ENCODE peak calls at places on chromosomes 12 and 14, in four cellular contexts. T is HepG2, C is H1, B is SK-N-SH. Z is an unnamed sample.

GRCh38 chr14:95204705-95205104 is 47.4 kb upstream of the DICER1 start:
- DNase-seq in B (no peak), C (no peak), T (no peak), Z (no peak)

GRCh38 chr14:65062096-65063075 is 39.9 kb downstream of the MAX start:
- DNase-seq in B (no peak), C (no peak), T (no peak), Z (no peak)

GRCh38 chr12:105658389-105658788 is 327.9 kb downstream of the C12orf75 start:
- DNase-seq in B (no peak), T (no peak), C (no peak), Z (no peak)

GRCh38 chr14:73591690-73592448 is at the start of gene ACOT4:
- DNase-seq in T (no peak), B (peak), C (peak), Z (no peak)

GRCh38 chr12:102347761-102348160 is 132.6 kb downstream of the IGF1 start:
- DNase-seq in T (no peak), B (no peak), C (no peak), Z (no peak)

GRCh38 chr14:104130974-104131651 is 7.3 kb upstream of the KIF26A start:
- DNase-seq in C (peak), B (peak), T (peak), Z (no peak)

GRCh38 chr12:78036889-78037288 is 206.2 kb downstream of the NAV3 start:
- DNase-seq in C (no peak), T (no peak), B (no peak), Z (no peak)

GRCh38 chr14:53412819-53413664 is 259.9 kb upstream of the DDHD1 start:
- DNase-seq in B (peak), C (no peak), T (peak), Z (no peak)

GRCh38 chr12:130688027-130688778 is 27.9 kb downstream of the RIMBP2 start:
- DNase-seq in B (no peak), T (no peak), C (no peak), Z (no peak)

GRCh38 chr12:108029081-108029790 is 99.9 kb upstream of the WSCD2 start:
- DNase-seq in T (no peak), C (no peak), B (no peak), Z (no peak)

GRCh38 chr14:21825147-21825743 is 151.6 kb upstream of the OR4E1 start:
- DNase-seq in B (peak), C (no peak), T (peak), Z (no peak)

GRCh38 chr12:117294206-117294605 is 67.2 kb downstream of the NOS1 start:
- DNase-seq in T (no peak), C (no peak), B (no peak), Z (no peak)

GRCh38 chr14:55097894-55098560 is 31.0 kb upstream of the LGALS3 start:
- DNase-seq in T (no peak), B (no peak), C (no peak), Z (peak)

GRCh38 chr12:73225371-73225937 is 953.3 kb downstream of the TRHDE start:
- DNase-seq in B (peak), T (no peak), C (no peak), Z (no peak)

GRCh38 chr14:40417777-40418401 is 985.7 kb upstream of the FBXO33 start:
- DNase-seq in C (peak), T (peak), B (peak), Z (no peak)

GRCh38 chr12:90899456-90900182 is 55.4 kb downstream of the CCER1 start:
- DNase-seq in T (no peak), C (no peak), B (no peak), Z (no peak)

GRCh38 chr14:21191809-21192446 is 36.1 kb upstream of the OR5AU1 start:
- DNase-seq in C (peak), B (peak), T (peak), Z (no peak)

GRCh38 chr12:124608451-124608870 is 41.0 kb upstream of the NCOR2 start:
- DNase-seq in B (no peak), C (no peak), T (no peak), Z (no peak)

GRCh38 chr14:56490379-56490778 is 89.2 kb upstream of the TMEM260 start:
- DNase-seq in B (peak), T (peak), C (no peak), Z (no peak)

GRCh38 chr12:53236443-53237111 is 4.6 kb upstream of the RARG start:
- DNase-seq in T (no peak), C (no peak), B (no peak), Z (no peak)
- TF ChIP-seq YY1 in T (no peak), C (no peak), B (no peak), Z (no peak)

GRCh38 chr14:38070213-38070612 is 137.5 kb upstream of the SSTR1 start:
- DNase-seq in C (no peak), B (no peak), T (no peak), Z (no peak)
- TF ChIP-seq TCF12 in C (no peak), B (no peak), T (no peak), Z (no peak)

GRCh38 chr12:47214771-47215170 is 135.0 kb upstream of the AMIGO2 start:
- DNase-seq in B (no peak), C (no peak), T (no peak), Z (no peak)

GRCh38 chr12:47214001-47214619 is 134.4 kb upstream of the AMIGO2 start:
- DNase-seq in T (no peak), B (no peak), C (no peak), Z (no peak)

GRCh38 chr12:47219243-47219642 is 139.5 kb upstream of the AMIGO2 start:
- DNase-seq in C (no peak), T (no peak), B (no peak), Z (no peak)

GRCh38 chr12:47218191-47218654 is 138.5 kb upstream of the AMIGO2 start:
- DNase-seq in C (no peak), B (no peak), T (no peak), Z (no peak)

DNA sequence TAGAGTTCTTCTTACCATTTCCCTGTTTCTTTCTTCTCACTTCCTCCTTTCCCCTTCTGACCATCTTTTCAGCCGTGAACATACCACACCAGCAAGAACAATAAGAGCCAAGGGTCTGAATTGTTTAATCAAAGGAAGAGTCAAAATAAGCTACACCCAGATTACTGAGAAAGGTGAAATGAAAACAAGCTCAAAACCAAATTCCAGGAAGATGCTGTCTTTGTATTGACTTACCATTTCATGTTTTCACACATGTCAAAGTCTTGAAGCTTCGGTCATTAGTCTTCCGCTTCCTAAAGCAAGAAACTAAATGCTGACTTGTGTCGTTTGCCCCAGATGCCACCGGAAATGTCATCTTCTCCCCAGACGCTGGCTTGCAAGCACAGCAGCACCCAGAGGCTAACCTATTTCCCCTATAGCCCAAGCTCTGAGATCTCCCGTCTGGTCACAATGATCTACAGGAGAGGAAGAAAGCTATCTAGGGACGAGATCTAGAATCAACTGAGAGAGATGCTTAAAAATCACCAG is 136.5 kb upstream of the AMIGO2 start:
- DNase-seq in B (no peak), T (no peak), C (no peak), Z (peak)
- TF ChIP-seq YY1 in B (no peak), T (no peak), C (no peak), Z (no peak)

DNA sequence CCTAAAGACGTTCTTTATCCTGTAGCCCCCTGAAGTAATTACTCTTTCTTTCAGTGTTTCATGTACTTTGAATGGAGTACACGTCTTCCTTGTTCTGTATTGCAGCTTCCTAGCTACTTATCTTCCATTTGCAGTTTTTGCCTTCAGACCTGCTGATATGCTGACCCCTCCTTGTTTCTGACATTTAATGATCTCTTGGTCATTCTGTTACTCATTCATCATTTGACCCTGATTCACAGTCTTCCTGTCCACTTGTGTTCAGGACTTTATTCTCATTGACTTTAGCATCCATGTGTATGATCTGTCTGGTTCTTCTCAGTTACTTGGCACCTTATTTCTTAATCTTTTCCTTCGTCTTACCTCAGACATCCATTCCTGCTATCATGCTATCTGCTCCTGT is 22.2 kb downstream of the CPSF2 start:
- DNase-seq in C (no peak), B (no peak), T (no peak), Z (no peak)
- TF ChIP-seq TCF12 in C (no peak), B (no peak), T (no peak), Z (no peak)

DNA sequence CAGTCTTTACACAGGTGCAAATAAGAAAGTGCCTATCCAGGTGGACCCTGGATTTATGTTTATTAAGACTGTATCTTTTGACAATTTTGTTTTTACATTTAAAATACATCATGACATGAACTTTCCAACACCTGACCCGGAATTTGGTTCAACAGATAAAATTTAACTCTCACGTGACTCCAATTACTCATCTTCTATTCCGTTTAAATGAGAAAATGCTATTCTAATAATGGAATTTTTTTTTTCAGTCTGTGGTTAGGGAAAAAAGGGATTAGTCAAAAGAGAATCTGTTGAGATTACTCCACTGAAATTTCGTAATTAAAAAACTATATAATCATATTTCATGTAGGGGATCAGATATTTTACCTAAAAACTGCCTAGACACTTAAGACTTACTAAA is 11.1 kb downstream of the VPS37B start:
- DNase-seq in B (no peak), C (no peak), T (no peak), Z (no peak)
- TF ChIP-seq YY1 in B (no peak), C (no peak), T (no peak), Z (no peak)

GRCh38 chr14:69079747-69080146 is 73.2 kb downstream of the DCAF5 start:
- DNase-seq in B (no peak), C (no peak), T (no peak), Z (no peak)

GRCh38 chr14:69079188-69079742 is 73.7 kb downstream of the DCAF5 start:
- DNase-seq in C (no peak), B (no peak), T (no peak), Z (no peak)

GRCh38 chr14:69076341-69076740 is 76.6 kb downstream of the DCAF5 start:
- DNase-seq in C (no peak), B (no peak), T (no peak), Z (no peak)

GRCh38 chr14:69081271-69081670 is 71.6 kb downstream of the DCAF5 start:
- DNase-seq in C (no peak), B (no peak), T (peak), Z (no peak)

DNA sequence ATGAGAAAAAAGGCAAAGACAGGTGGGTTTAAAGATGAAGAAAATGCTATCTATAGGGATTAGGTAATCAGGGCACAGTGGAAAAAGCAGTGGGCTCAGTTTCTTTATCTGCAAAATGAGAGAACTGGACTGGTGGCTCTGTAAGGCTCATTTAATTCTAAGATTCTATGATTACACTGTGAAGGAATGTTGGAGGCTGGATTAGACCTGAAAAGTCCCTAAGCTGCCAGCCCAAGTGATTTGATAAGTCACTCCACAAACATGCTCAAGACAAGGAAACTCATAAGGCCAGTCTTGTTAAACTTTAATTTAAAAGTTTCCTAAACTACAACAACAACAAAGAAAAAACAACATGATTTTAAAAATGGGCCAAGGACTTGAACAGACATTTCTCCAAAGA is 75.1 kb downstream of the DCAF5 start:
- DNase-seq in B (no peak), C (no peak), T (no peak), Z (no peak)
- TF ChIP-seq TCF12 in B (no peak), C (no peak), T (no peak), Z (no peak)